ENCODE peak calls at places on chromosome X, in six cellular contexts. K is CD14-positive monocyte; H is tibial artery; Q is stimulated activated CD8-positive, alpha-beta memory T cell treated with anti-CD3 and anti-CD28 coated beads, Interleukin-4, amount 100 ng/mL, for 48 hours; M is COR-L47; L is T-helper 9 cell. G is an unnamed sample.

GRCh38 chrX:11446331-11446730 is 153.1 kb downstream of the AMELX start:
- DNase-seq in L (no peak), Q (no peak), K (no peak), M (no peak), H (no peak), G (no peak)

GRCh38 chrX:154027003-154027402 is 7.3 kb upstream of the IRAK1 start:
- DNase-seq in M (no peak), L (no peak), K (no peak), H (no peak), Q (no peak), G (no peak)

GRCh38 chrX:1462596-1463251 is 10.0 kb upstream of the ASMTL start:
- DNase-seq in K (peak; percentile 22), M (no peak), H (peak; percentile 39), Q (peak; percentile 77), L (peak; percentile 56), G (peak; percentile 79)

GRCh38 chrX:40537310-40537709 is 43.5 kb upstream of the ATP6AP2 start:
- DNase-seq in K (no peak), M (no peak), Q (no peak), L (no peak), H (no peak), G (no peak)

GRCh38 chrX:153731117-153731844 is 6.6 kb downstream of the ABCD1 start:
- DNase-seq in Q (no peak), L (no peak), H (no peak), M (no peak), K (no peak), G (no peak)

GRCh38 chrX:101385795-101386541 is at the start of gene BTK:
- DNase-seq in K (peak; percentile 46), Q (no peak), M (no peak), H (no peak), L (no peak), G (no peak)

GRCh38 chrX:50211510-50211909 is 6.9 kb downstream of the CCNB3 start:
- DNase-seq in H (no peak), K (no peak), M (no peak), Q (no peak), L (no peak), G (no peak)

GRCh38 chrX:130975947-130976346 is 72.9 kb upstream of the ENOX2 start:
- DNase-seq in Q (peak; percentile 35), K (no peak), L (no peak), M (no peak), H (no peak), G (no peak)

GRCh38 chrX:154443479-154443910 is 446 bp upstream of the FAM50A start:
- DNase-seq in L (no peak), K (no peak), M (no peak), Q (no peak), H (no peak), G (no peak)

GRCh38 chrX:125894947-125895346 is 271.1 kb downstream of the DCAF12L2 start:
- DNase-seq in Q (no peak), K (no peak), M (no peak), H (no peak), L (no peak), G (no peak)

GRCh38 chrX:56947695-56948094 is 47.6 kb downstream of the SPIN3 start:
- DNase-seq in Q (no peak), L (no peak), H (no peak), K (no peak), M (no peak), G (no peak)

GRCh38 chrX:8453619-8454018 is 11.0 kb upstream of the VCX3B start:
- DNase-seq in Q (no peak), H (no peak), L (no peak), M (no peak), K (no peak), G (no peak)

GRCh38 chrX:4710618-4711433 is 997.4 kb upstream of the PRKX start:
- DNase-seq in Q (no peak), K (no peak), H (no peak), M (no peak), L (no peak), G (no peak)

GRCh38 chrX:154458116-154458953 is at the start of gene PLXNA3:
- DNase-seq in M (peak; percentile 20), L (peak; percentile 67), H (no peak), Q (peak; percentile 68), K (no peak), G (peak; percentile 38)

GRCh38 chrX:70755850-70756249 is 152.7 kb downstream of the TEX11 start:
- DNase-seq in K (no peak), Q (peak; percentile 64), M (no peak), L (no peak), H (no peak), G (peak; percentile 50)

GRCh38 chrX:84737471-84737871 is 235.2 kb upstream of the HDX start:
- DNase-seq in L (no peak), Q (no peak), H (peak; percentile 74), M (no peak), K (no peak), G (no peak)

GRCh38 chrX:154458954-154459829 is 1.1 kb downstream of the PLXNA3 start:
- DNase-seq in L (no peak), H (peak; percentile 88), Q (peak; percentile 29), K (no peak), M (peak; percentile 19), G (no peak)

GRCh38 chrX:30637874-30638793 is 15.1 kb upstream of the GK start:
- DNase-seq in K (no peak), Q (no peak), M (no peak), L (no peak), H (no peak), G (no peak)

GRCh38 chrX:23786268-23786815 is 3.4 kb downstream of the SAT1 start:
- DNase-seq in L (no peak), M (no peak), H (no peak), K (peak; percentile 51), Q (no peak), G (no peak)

GRCh38 chrX:115333446-115333845 is 43.9 kb downstream of the LUZP4 start:
- DNase-seq in Q (no peak), M (no peak), H (no peak), K (no peak), L (no peak), G (no peak)

GRCh38 chrX:11764602-11765067 is 6.6 kb downstream of the MSL3 start:
- DNase-seq in M (no peak), L (no peak), K (no peak), H (no peak), Q (no peak), G (no peak)

GRCh38 chrX:82973641-82974040 is 534.4 kb upstream of the POU3F4 start:
- DNase-seq in L (no peak), H (no peak), Q (no peak), K (no peak), M (no peak), G (no peak)

GRCh38 chrX:107826286-107827136 is 845 bp downstream of the MID2 start:
- DNase-seq in Q (peak; percentile 43), H (peak; percentile 63), K (peak; percentile 34), M (peak; percentile 12), L (peak; percentile 1), G (peak; percentile 1)

GRCh38 chrX:72272868-72273267 is 4.2 kb downstream of the RPS4X start:
- DNase-seq in Q (no peak), H (no peak), K (no peak), L (no peak), M (no peak), G (no peak)

GRCh38 chrX:97524997-97525396 is 641.3 kb downstream of the RPA4 start:
- DNase-seq in H (no peak), Q (no peak), K (no peak), L (no peak), M (no peak), G (no peak)

GRCh38 chrX:47568656-47569295 is 7.8 kb downstream of the ARAF start:
- DNase-seq in H (no peak), K (no peak), Q (peak; percentile 59), M (no peak), L (no peak), G (peak; percentile 7)

GRCh38 chrX:148871422-148872152 is 371.2 kb downstream of the AFF2 start:
- DNase-seq in K (no peak), H (no peak), L (no peak), Q (no peak), M (no peak), G (no peak)

GRCh38 chrX:40244980-40245379 is 147.2 kb upstream of the BCOR start:
- DNase-seq in L (no peak), Q (no peak), M (no peak), H (no peak), K (no peak), G (no peak)

GRCh38 chrX:45628041-45628440 is 427.4 kb upstream of the DIPK2B start:
- DNase-seq in H (no peak), L (no peak), Q (no peak), M (no peak), K (no peak), G (no peak)

GRCh38 chrX:72027914-72028307 is 103.8 kb downstream of the RTL5 start:
- DNase-seq in Q (no peak), M (no peak), L (no peak), H (no peak), K (no peak), G (no peak)

GRCh38 chrX:109372716-109373115 is 109.2 kb downstream of the GUCY2F start:
- DNase-seq in Q (no peak), M (no peak), H (no peak), L (no peak), K (no peak), G (no peak)

GRCh38 chrX:44223150-44223549 is 120.3 kb downstream of the EFHC2 start:
- DNase-seq in Q (no peak), L (no peak), M (no peak), K (no peak), H (no peak), G (no peak)

GRCh38 chrX:49273181-49273727 is 3.7 kb downstream of the PPP1R3F start:
- DNase-seq in H (peak; percentile 16), M (no peak), L (no peak), Q (peak; percentile 64), K (no peak), G (peak; percentile 23)

GRCh38 chrX:124605518-124605917 is 259.2 kb downstream of the SH2D1A start:
- DNase-seq in M (no peak), K (no peak), Q (no peak), H (no peak), L (no peak), G (no peak)

GRCh38 chrX:53481093-53481492 is 46.9 kb upstream of the HSD17B10 start:
- DNase-seq in L (no peak), Q (peak; percentile 28), M (peak; percentile 0), H (no peak), K (no peak), G (no peak)

GRCh38 chrX:108516184-108516583 is 76.5 kb downstream of the COL4A5 start:
- DNase-seq in M (no peak), L (no peak), Q (no peak), H (no peak), K (no peak), G (no peak)

G was measured in activated T-helper 1 cell treated with anti-CD3 and anti-CD28 coated beads, Interleukin-12 subunit alpha, Interleukin-12 subunit beta, Interleukin-2, Interleukin-4 antibody, amounts not matched to agents 30 ng/mL and 10 ng/mL and 1 ng/mL, durations not matched to agents 14 hours and 24 hours and 36 hours.